ENCODE peak calls at places on chromosomes 7 and 10, in five cellular contexts. X, C, E, V and B are unnamed samples.

GRCh38 chr10:127971973-127972615 is 65.2 kb downstream of the PTPRE start:
- DNase-seq in C (no peak), V (no peak), E (no peak), X (no peak), B (no peak)

GRCh38 chr7:47578581-47579270 is 3.2 kb downstream of the TNS3 start:
- DNase-seq in X (no peak), V (peak; percentile 72), C (peak; percentile 14), E (no peak), B (peak; percentile 29)

GRCh38 chr7:96407427-96407826 is 85.5 kb upstream of the SLC25A13 start:
- DNase-seq in V (peak; percentile 25), C (no peak), X (no peak), E (no peak), B (no peak)

GRCh38 chr7:22357311-22358175 is 589 bp upstream of the RAPGEF5 start:
- DNase-seq in E (no peak), V (no peak), X (no peak), C (no peak), B (no peak)

GRCh38 chr10:782751-783648 is 93.5 kb upstream of the DIP2C start:
- DNase-seq in X (no peak), E (no peak), C (no peak), V (peak; percentile 3), B (no peak)

GRCh38 chr10:28012990-28013389 is 14.1 kb upstream of the ODAD2 start:
- DNase-seq in C (no peak), E (no peak), X (no peak), V (no peak), B (no peak)

GRCh38 chr7:147595076-147595475 is 995.5 kb upstream of the C7orf33 start:
- DNase-seq in C (no peak), E (no peak), V (peak; percentile 18), X (no peak), B (no peak)

GRCh38 chr10:131187886-131188285 is 123.6 kb downstream of the TCERG1L start:
- DNase-seq in X (no peak), V (no peak), E (no peak), C (no peak), B (no peak)

GRCh38 chr10:7527468-7527867 is 116.6 kb upstream of the SFMBT2 start:
- DNase-seq in C (no peak), V (no peak), X (no peak), E (no peak), B (no peak)

GRCh38 chr10:113493195-113493594 is 59.7 kb upstream of the HABP2 start:
- DNase-seq in C (no peak), V (peak; percentile 64), X (no peak), E (no peak), B (no peak)

GRCh38 chr10:23173549-23174074 is 18.5 kb upstream of the PTF1A start:
- DNase-seq in V (no peak), X (no peak), E (no peak), C (no peak), B (no peak)